ENCODE peak calls at places on chromosomes 4 and X, in four cellular contexts. N is K562, U is H1, C is GM12878. Z is an unnamed sample.

GRCh38 chr4:144461906-144462305 is 184.1 kb upstream of the HHIP start:
- DNase-seq in C (no peak), N (no peak), U (no peak), Z (no peak)

GRCh38 chr4:184267673-184268573 is 50.2 kb upstream of the ENPP6 start:
- DNase-seq in C (peak; percentile 99), N (peak; percentile 69), U (no peak), Z (peak; percentile 43)

GRCh38 chrX:107894038-107894437 is 68.4 kb downstream of the MID2 start:
- DNase-seq in N (peak; percentile 50), U (no peak), C (peak; percentile 20), Z (peak; percentile 47)

GRCh38 chr4:74284074-74284473 is 24.2 kb upstream of the EPGN start:
- DNase-seq in C (no peak), N (no peak), U (no peak), Z (no peak)

GRCh38 chrX:110442631-110443030 is 84.0 kb downstream of the RTL9 start:
- DNase-seq in N (peak; percentile 42), C (no peak), U (no peak), Z (peak; percentile 54)

GRCh38 chrX:67612231-67612630 is 68.4 kb downstream of the AR start:
- DNase-seq in U (no peak), N (no peak), C (no peak), Z (no peak)

GRCh38 chr4:107913283-107913899 is 18.0 kb upstream of the CYP2U1 start:
- DNase-seq in N (peak; percentile 76), U (no peak), C (no peak), Z (peak; percentile 59)

GRCh38 chr4:102551946-102552575 is 50.9 kb downstream of the NFKB1 start:
- DNase-seq in U (no peak), N (no peak), C (no peak), Z (no peak)

GRCh38 chrX:36787787-36788186 is 220.4 kb upstream of the FAM47C start:
- DNase-seq in N (no peak), U (no peak), C (no peak), Z (no peak)

GRCh38 chrX:100409316-100410082 is 574 bp downstream of the PCDH19 start:
- DNase-seq in N (no peak), C (no peak), U (no peak), Z (no peak)

GRCh38 chr4:114864060-114864459 is 249.4 kb downstream of the NDST4 start:
- DNase-seq in U (no peak), N (no peak), C (no peak), Z (no peak)

GRCh38 chr4:38489924-38490639 is 173.9 kb upstream of the KLF3 start:
- DNase-seq in N (peak; percentile 31), U (no peak), C (no peak), Z (peak; percentile 28)

GRCh38 chr4:177032341-177032740 is 239.6 kb upstream of the VEGFC start:
- DNase-seq in C (no peak), N (no peak), U (no peak), Z (no peak)

GRCh38 chr4:84920591-84920990 is 45.9 kb downstream of the WDFY3 start:
- DNase-seq in N (no peak), C (no peak), U (no peak), Z (no peak)

GRCh38 chr4:108081251-108081650 is 87.5 kb downstream of the LEF1 start:
- DNase-seq in C (no peak), N (no peak), U (no peak), Z (no peak)

GRCh38 chrX:118569676-118570075 is 74.1 kb downstream of the DOCK11 start:
- DNase-seq in N (no peak), C (no peak), U (no peak), Z (no peak)

GRCh38 chrX:13659057-13659456 is 6.1 kb downstream of the TCEANC start:
- DNase-seq in U (no peak), N (no peak), C (no peak), Z (peak; percentile 8)

GRCh38 chr4:110452546-110452945 is 23.4 kb upstream of the ENPEP start:
- DNase-seq in C (no peak), U (no peak), N (no peak), Z (no peak)

GRCh38 chrX:20361890-20362262 is 95.2 kb upstream of the RPS6KA3 start:
- DNase-seq in U (no peak), C (no peak), N (no peak), Z (peak; percentile 72)

GRCh38 chrX:40152706-40153334 is 55.1 kb upstream of the BCOR start:
- DNase-seq in C (no peak), N (no peak), U (no peak), Z (no peak)

GRCh38 chr4:6362896-6363295 is 93.2 kb downstream of the WFS1 start:
- DNase-seq in N (peak; percentile 65), C (no peak), U (no peak), Z (peak; percentile 31)

GRCh38 chrX:138890491-138890890 is 179.0 kb upstream of the FGF13 start:
- DNase-seq in C (no peak), N (no peak), U (no peak), Z (no peak)

GRCh38 chr4:108168213-108168671 is 490 bp downstream of the LEF1 start:
- DNase-seq in U (no peak), N (no peak), C (no peak), Z (no peak)

GRCh38 chrX:153463031-153463430 is 7.3 kb downstream of the HAUS7 start:
- DNase-seq in N (no peak), U (no peak), C (no peak), Z (no peak)

GRCh38 chrX:28628101-28628500 is 40.9 kb downstream of the IL1RAPL1 start:
- DNase-seq in N (no peak), U (no peak), C (no peak), Z (peak; percentile 1)

GRCh38 chr4:122861544-122861943 is 34.9 kb downstream of the FGF2 start:
- DNase-seq in C (no peak), N (no peak), U (no peak), Z (no peak)

GRCh38 chr4:122863626-122864025 is 37.0 kb downstream of the FGF2 start:
- DNase-seq in N (no peak), C (no peak), U (no peak), Z (no peak)

DNA sequence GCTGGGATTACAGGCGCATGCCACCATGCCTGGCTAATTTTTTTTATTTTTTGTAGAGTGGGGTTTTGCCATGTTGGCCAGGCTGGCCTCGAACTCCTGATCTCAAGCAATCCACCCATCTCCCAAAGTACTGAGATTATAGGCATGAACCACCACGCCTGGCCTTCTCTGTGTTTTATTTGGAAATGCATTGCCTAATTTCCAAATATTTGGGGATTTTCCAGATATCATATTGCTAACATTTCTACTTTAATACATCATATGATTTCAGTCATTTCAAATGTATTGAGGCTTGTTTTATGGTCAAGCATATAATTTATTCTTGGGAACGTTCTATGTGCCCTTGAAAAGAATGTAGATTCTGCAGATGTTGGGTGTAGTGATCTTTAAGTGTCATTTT is 38.8 kb downstream of the FGF2 start:
- DNase-seq in C (no peak), N (no peak), U (no peak), Z (no peak)
- TF ChIP-seq KDM1A in C (no peak), N (no peak), U (no peak), Z (no peak)

GRCh38 chr4:25442863-25443307 is 65.8 kb downstream of the ANAPC4 start:
- DNase-seq in C (no peak), N (no peak), U (no peak), Z (no peak)
- TF ChIP-seq ATF2 in C (no peak), N (no peak), U (no peak), Z (no peak)

DNA sequence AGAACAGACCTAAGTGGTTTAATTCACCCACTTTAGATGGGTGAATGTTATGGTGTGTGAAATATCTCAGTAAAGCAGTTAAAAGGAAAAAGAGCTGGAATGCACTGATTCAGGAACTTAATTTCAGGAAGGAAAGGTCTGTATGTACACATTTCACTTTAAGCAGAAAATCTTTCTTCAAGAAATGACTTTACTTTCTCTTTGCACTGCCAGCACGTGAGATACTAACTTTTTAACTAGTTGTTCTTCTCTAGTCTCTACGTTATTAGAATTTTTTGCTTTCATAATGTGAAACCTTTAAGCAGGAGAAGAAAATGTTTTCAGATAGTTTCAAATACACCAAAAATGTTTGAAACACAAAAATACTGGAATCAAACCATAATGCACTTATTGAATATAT is 18.8 kb downstream of the C4orf46 start:
- DNase-seq in U (no peak), C (no peak), N (no peak), Z (no peak)
- H3K27ac ChIP-seq in U (no peak overlapping the region), C (no peak overlapping the region), N (no peak overlapping the region), Z (no peak overlapping the region)

GRCh38 chr4:118741456-118741855 is 56.3 kb downstream of the METTL14 start:
- DNase-seq in U (no peak), N (no peak), C (no peak), Z (no peak)
- TF ChIP-seq KDM1A in U (no peak), N (no peak), C (no peak), Z (no peak)

DNA sequence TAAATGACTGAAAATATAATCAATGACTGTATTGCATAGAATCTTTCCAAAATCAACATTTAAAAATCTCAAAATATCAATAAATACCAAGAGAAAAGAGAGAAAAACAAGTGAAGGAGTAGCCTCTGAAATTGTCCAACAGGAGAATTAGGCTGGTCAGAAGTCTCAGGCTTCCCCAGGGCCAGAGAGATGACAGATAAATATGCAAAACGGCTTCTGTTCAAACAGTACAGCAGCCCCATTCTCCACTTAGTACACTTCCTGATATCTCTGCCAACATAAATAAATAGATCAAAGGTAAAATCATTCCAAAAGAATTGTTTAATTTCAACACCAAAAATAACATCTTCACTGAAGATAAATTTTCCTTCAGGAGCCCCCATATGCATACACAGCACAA is 204.7 kb upstream of the GABRA2 start:
- DNase-seq in C (no peak), N (no peak), U (no peak), Z (no peak)
- TF ChIP-seq ATF2 in C (no peak), N (no peak), U (no peak), Z (no peak)

DNA sequence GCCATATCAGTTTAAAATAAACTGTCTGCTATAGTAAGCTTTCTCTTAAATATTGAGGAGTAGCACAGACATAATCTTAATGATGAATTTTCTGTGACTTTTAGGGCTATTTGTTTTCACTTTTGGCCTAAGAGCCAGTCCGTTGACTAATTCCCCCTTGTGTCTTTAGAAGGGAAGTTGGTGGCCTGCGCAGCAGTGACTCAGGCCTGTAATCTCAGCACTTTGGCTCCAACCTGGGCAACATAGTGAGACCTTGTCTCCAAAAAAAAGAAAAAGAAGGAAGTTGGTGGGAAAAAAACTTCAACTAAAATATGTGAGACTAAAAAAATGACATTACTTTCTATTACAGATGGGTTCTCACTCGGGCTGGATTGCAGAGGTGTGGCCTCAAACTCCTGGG is 3.4 kb downstream of the NCAPG start:
- DNase-seq in C (no peak), N (peak; percentile 29), U (no peak), Z (no peak)
- H3K27ac ChIP-seq in C (peak overlapping the region; percentile 58), N (no peak overlapping the region), U (no peak overlapping the region), Z (no peak overlapping the region)

GRCh38 chrX:71365356-71365875 is 741 bp upstream of the TAF1 start:
- DNase-seq in C (no peak), N (no peak), U (no peak), Z (no peak)

GRCh38 chrX:71365876-71366673 is at the start of gene TAF1:
- DNase-seq in C (peak; percentile 95), U (peak; percentile 75), N (peak; percentile 97), Z (peak; percentile 96)

GRCh38 chrX:71367396-71367795 is 1.2 kb downstream of the TAF1 start:
- DNase-seq in N (peak; percentile 12), C (no peak), U (no peak), Z (no peak)

GRCh38 chrX:71364221-71364620 is 1.9 kb upstream of the TAF1 start:
- DNase-seq in U (no peak), C (no peak), N (no peak), Z (no peak)

GRCh38 chrX:71366674-71367256 is 608 bp downstream of the TAF1 start:
- DNase-seq in N (peak; percentile 46), C (no peak), U (no peak), Z (no peak)
- TF ChIP-seq KDM1A in N (no peak), C (no peak), U (no peak), Z (no peak)